ENCODE peak calls at places on chromosomes 7 and 10, in eight cellular contexts. Y is AG09319, D is IMR-90, K is A549, L is tibial artery, G is SK-N-SH, X is coronary artery, I is H1. V is an unnamed sample.

GRCh38 chr7:30750574-30751256 is 1.2 kb upstream of the INMT start:
- DNase-seq in X (peak; percentile 92), L (peak; percentile 75), K (no peak), D (peak; percentile 92), G (no peak), Y (peak; percentile 98), I (no peak), V (peak; percentile 90)

GRCh38 chr7:155694846-155695245 is 50.4 kb downstream of the RBM33 start:
- DNase-seq in Y (no peak), G (no peak), L (no peak), X (no peak), I (no peak), D (peak; percentile 55), K (no peak), V (no peak)

GRCh38 chr10:614772-615582 is 74.5 kb downstream of the DIP2C start:
- DNase-seq in G (peak; percentile 56), Y (no peak), I (no peak), K (no peak), L (no peak), X (no peak), D (peak; percentile 26), V (no peak)

GRCh38 chr10:133079836-133080682 is 7.7 kb upstream of the ADGRA1 start:
- DNase-seq in I (peak; percentile 87), X (no peak), Y (no peak), K (no peak), G (no peak), D (no peak), L (no peak), V (no peak)

GRCh38 chr10:119687192-119688032 is 36.2 kb downstream of the BAG3 start:
- DNase-seq in X (no peak), G (no peak), L (no peak), Y (no peak), D (no peak), K (no peak), I (peak; percentile 85), V (no peak)

GRCh38 chr10:99431190-99431549 is 746 bp upstream of the GOT1 start:
- DNase-seq in I (no peak), L (peak; percentile 72), K (peak; percentile 30), G (peak; percentile 33), Y (peak; percentile 11), X (peak; percentile 82), D (peak; percentile 41), V (no peak)

GRCh38 chr10:13536674-13537366 is 8.0 kb upstream of the BEND7 start:
- DNase-seq in X (no peak), I (peak; percentile 86), Y (no peak), K (peak; percentile 75), L (no peak), G (peak; percentile 82), D (peak; percentile 41), V (no peak)

GRCh38 chr10:28302012-28302667 is 724 bp downstream of the MPP7 start:
- DNase-seq in I (no peak), L (peak; percentile 62), X (peak; percentile 79), K (peak; percentile 6), Y (no peak), G (no peak), D (no peak), V (peak; percentile 86)

GRCh38 chr7:27923308-27923980 is 183.5 kb downstream of the TAX1BP1 start:
- DNase-seq in G (no peak), K (no peak), L (no peak), X (no peak), I (no peak), D (no peak), Y (no peak), V (no peak)

GRCh38 chr7:27920281-27920946 is 180.5 kb downstream of the TAX1BP1 start:
- DNase-seq in D (no peak), G (no peak), L (no peak), K (no peak), Y (no peak), I (no peak), X (no peak), V (no peak)

GRCh38 chr7:27918503-27918902 is 178.5 kb downstream of the TAX1BP1 start:
- DNase-seq in L (no peak), K (no peak), I (no peak), Y (no peak), X (no peak), D (no peak), G (no peak), V (no peak)

GRCh38 chr7:27922907-27923306 is 182.9 kb downstream of the TAX1BP1 start:
- DNase-seq in I (no peak), D (no peak), G (no peak), K (no peak), Y (no peak), L (no peak), X (no peak), V (no peak)

DNA sequence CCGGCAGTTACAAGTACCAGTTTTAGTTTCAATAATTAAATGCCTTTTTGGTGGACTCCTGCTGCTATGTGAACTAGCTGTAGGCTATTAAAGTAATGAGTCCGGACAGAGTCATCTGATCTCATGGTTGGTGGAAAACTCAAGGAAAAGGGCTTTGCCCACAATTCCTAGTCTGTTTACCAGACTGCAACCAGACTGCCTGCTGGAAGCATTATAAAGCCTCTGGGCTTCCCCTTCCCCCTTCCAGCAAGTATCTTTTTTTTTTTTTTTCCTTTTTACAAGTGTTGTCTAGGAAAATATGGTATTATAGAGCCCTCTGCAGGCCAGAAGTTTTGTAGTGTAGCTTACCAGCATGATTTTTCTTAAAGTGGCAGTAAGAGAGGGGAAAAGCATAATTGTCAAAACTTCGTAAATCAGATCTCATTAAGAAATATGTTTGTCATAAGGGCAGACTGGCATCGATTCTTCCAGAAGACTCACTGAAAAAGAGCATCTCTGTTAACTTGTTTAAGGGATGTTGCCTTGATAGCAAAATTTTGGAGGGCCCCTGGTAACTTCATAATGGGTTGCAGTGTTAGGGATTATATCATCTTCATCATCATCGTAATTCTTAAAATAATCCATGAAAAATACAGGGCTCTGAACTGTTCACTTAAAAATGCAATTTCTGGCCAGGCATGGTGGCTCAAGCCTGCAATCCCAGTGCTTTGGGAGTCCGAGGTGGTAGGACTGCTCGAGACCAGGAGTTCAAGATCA is 181.3 kb downstream of the TAX1BP1 start:
- DNase-seq in G (peak; percentile 73), Y (peak; percentile 85), X (no peak), L (no peak), I (no peak), D (peak; percentile 92), K (peak; percentile 49), V (no peak)
- TF ChIP-seq CTCF in G (peak; percentile 91), Y (peak; percentile 53), X (no peak), L (peak; percentile 42), I (peak; percentile 37), D (peak; percentile 74), K (peak; percentile 84), V (peak; percentile 74)

GRCh38 chr7:22655781-22656180 is 71.2 kb upstream of the IL6 start:
- DNase-seq in Y (no peak), K (no peak), D (no peak), X (no peak), L (no peak), G (no peak), I (no peak), V (no peak)

GRCh38 chr7:22658031-22658430 is 69.0 kb upstream of the IL6 start:
- DNase-seq in K (no peak), I (no peak), Y (no peak), L (no peak), D (no peak), G (no peak), X (no peak), V (no peak)

GRCh38 chr7:22659741-22660140 is 67.3 kb upstream of the IL6 start:
- DNase-seq in G (no peak), Y (no peak), L (no peak), D (no peak), K (no peak), X (no peak), I (no peak), V (no peak)

GRCh38 chr7:22654836-22655235 is 72.2 kb upstream of the IL6 start:
- DNase-seq in G (no peak), K (no peak), X (no peak), Y (no peak), D (peak; percentile 41), I (no peak), L (no peak), V (no peak)

DNA sequence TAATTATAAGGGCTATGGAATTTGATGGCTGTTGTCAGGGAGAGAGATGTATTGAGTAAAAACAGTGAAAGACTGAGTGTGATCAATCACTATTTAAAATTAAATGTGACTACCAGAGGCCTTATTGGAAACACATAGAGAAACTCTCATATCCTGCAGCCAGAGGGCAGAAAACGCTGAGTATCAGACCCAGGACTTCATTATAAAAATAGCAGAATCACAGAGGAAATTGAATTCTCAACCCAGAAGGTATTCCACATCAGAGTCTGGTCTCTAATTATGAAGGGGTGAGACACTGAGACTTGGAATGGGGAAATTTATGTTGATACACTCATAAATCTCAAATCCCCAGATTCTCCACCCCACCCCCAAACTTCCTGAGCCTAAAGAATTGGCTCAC is 69.5 kb upstream of the IL6 start:
- DNase-seq in I (no peak), G (no peak), K (no peak), Y (no peak), X (no peak), L (no peak), D (no peak), V (no peak)
- TF ChIP-seq CTCF in I (peak; percentile 31), G (peak; percentile 24), K (no peak), Y (no peak), X (no peak), L (no peak), D (peak; percentile 37), V (peak; percentile 25)

GRCh38 chr7:149791411-149792219 is 18.2 kb upstream of the ZNF467 start:
- DNase-seq in G (no peak), X (no peak), I (no peak), D (no peak), L (no peak), K (no peak), Y (no peak), V (no peak)

GRCh38 chr7:149789101-149789500 is 15.7 kb upstream of the ZNF467 start:
- DNase-seq in X (no peak), Y (no peak), D (no peak), I (no peak), G (no peak), L (no peak), K (no peak), V (no peak)

GRCh38 chr7:149790754-149791360 is 17.5 kb upstream of the ZNF467 start:
- DNase-seq in Y (no peak), X (no peak), K (no peak), I (no peak), G (no peak), L (no peak), D (no peak), V (no peak)

GRCh38 chr7:149788300-149788851 is 15.0 kb upstream of the ZNF467 start:
- DNase-seq in X (no peak), L (no peak), I (no peak), D (no peak), K (no peak), Y (no peak), G (no peak), V (no peak)

DNA sequence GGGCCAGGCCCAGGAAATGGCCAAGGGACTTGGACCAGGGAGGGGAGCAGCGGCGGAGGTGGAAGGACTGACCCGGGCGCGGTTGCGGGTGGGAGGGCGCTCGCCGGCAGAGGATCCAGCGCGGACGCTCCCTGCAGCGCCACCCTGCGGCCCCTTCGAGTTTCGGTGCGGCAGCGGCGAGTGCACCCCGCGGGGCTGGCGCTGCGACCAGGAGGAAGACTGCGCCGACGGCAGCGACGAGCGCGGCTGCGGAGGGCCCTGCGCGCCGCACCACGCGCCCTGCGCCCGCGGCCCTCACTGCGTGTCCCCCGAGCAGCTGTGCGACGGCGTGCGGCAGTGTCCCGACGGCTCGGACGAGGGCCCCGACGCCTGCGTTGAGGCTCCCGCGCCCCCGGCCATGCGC is 16.8 kb upstream of the ZNF467 start:
- DNase-seq in I (peak; percentile 90), G (peak; percentile 92), K (no peak), X (no peak), D (no peak), Y (no peak), L (no peak), V (no peak)
- TF ChIP-seq CTCF in I (peak; percentile 82), G (peak; percentile 62), K (peak; percentile 45), X (no peak), D (peak; percentile 38), Y (peak; percentile 21), L (peak; percentile 18), V (peak; percentile 16)

DNA sequence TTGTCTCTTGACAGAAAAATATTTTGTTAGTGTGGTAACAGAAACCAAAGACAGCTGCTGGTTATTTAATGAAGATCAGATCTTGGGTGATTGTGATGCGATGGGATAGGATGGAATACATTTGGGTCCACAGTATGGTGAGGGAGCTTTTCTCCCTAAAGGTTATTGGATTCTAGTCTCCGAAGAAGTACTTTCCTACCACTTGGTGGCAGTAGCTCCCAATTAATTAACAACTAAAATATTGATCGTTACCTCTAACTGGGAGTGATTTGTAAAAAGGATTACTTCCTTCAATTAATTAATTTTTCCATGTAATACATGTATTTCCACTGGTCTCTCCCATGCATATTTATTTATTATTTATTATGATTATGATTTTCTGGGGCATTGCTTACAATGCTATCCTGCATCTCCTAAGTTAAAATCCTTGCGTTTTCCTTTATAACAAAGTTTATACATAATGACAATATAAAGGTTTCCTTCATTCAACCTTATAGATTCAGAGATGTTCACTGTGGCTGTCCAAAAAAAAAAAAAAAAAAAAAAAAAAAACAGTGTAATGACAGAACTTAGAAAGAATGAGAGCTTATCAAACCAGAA is 25.6 kb downstream of the TMEM196 start:
- DNase-seq in D (peak; percentile 22), G (peak; percentile 47), X (no peak), K (peak; percentile 33), I (no peak), Y (peak; percentile 4), L (no peak), V (no peak)
- TF ChIP-seq CTCF in D (peak; percentile 59), G (peak; percentile 86), X (no peak), K (peak; percentile 85), I (peak; percentile 61), Y (peak; percentile 58), L (peak; percentile 45), V (peak; percentile 73)